ENCODE peak calls at places on chromosomes 1 and 21, in four cellular contexts. P is GM12865, I is HL-60, E is uterus. Q is an unnamed sample.

GRCh38 chr1:168774241-168774640 is 45.2 kb upstream of the DPT start:
- DNase-seq in I (no peak), P (no peak), E (peak), Q (no peak)

GRCh38 chr1:58883037-58883887 is 99.4 kb upstream of the JUN start:
- DNase-seq in I (peak), E (peak), P (no peak), Q (no peak)

GRCh38 chr21:41247561-41247968 is 69.0 kb upstream of the FAM3B start:
- DNase-seq in E (no peak), I (no peak), P (no peak), Q (peak)

GRCh38 chr1:223207293-223208066 is 64.4 kb upstream of the TLR5 start:
- DNase-seq in E (no peak), I (no peak), P (no peak), Q (no peak)

GRCh38 chr1:80358141-80358540 is 1351.6 kb upstream of the ADGRL4 start:
- DNase-seq in P (no peak), E (no peak), I (no peak), Q (no peak)

GRCh38 chr1:113195115-113195845 is 122.3 kb downstream of the LRIG2 start:
- DNase-seq in E (no peak), P (no peak), I (no peak), Q (no peak)

GRCh38 chr1:210586785-210587184 is 258.1 kb downstream of the HHAT start:
- DNase-seq in I (no peak), E (no peak), P (no peak), Q (no peak)

GRCh38 chr21:31366825-31367224 is 22.8 kb upstream of the TIAM1 start:
- DNase-seq in I (no peak), P (no peak), E (no peak), Q (no peak)

GRCh38 chr1:203638914-203639313 is 12.3 kb downstream of the ATP2B4 start:
- DNase-seq in I (peak), E (no peak), P (no peak), Q (no peak)

GRCh38 chr1:162905759-162906158 is 44.8 kb upstream of the CCDC190 start:
- DNase-seq in I (no peak), P (no peak), E (no peak), Q (no peak)

GRCh38 chr1:91777630-91778300 is 108.2 kb downstream of the TGFBR3 start:
- DNase-seq in I (no peak), E (no peak), P (no peak), Q (no peak)

GRCh38 chr21:41322496-41323382 is 6.1 kb downstream of the FAM3B start:
- DNase-seq in E (no peak), I (no peak), P (no peak), Q (no peak)

GRCh38 chr1:2451744-2452582 is 24.1 kb upstream of the PLCH2 start:
- DNase-seq in P (no peak), E (no peak), I (no peak), Q (no peak)

GRCh38 chr1:169484683-169485426 is 889 bp downstream of the SLC19A2 start:
- DNase-seq in E (peak), P (peak), I (no peak), Q (peak)

GRCh38 chr21:41183575-41183974 is 15.6 kb downstream of the BACE2 start:
- DNase-seq in E (no peak), I (no peak), P (no peak), Q (no peak)

GRCh38 chr1:182955596-182956588 is 2.9 kb upstream of the SHCBP1L start:
- DNase-seq in E (no peak), P (peak), I (no peak), Q (no peak)

GRCh38 chr1:109383850-109384249 is 13.9 kb downstream of the SORT1 start:
- DNase-seq in P (no peak), I (no peak), E (no peak), Q (no peak)

GRCh38 chr1:181173761-181174371 is 85.4 kb downstream of the IER5 start:
- DNase-seq in P (peak), E (no peak), I (no peak), Q (no peak)

GRCh38 chr1:186793582-186793927 is 35.2 kb upstream of the PLA2G4A start:
- DNase-seq in E (no peak), I (no peak), P (no peak), Q (no peak)

GRCh38 chr1:96538001-96538649 is 183.5 kb upstream of the PTBP2 start:
- DNase-seq in P (no peak), E (peak), I (no peak), Q (no peak)

DNA sequence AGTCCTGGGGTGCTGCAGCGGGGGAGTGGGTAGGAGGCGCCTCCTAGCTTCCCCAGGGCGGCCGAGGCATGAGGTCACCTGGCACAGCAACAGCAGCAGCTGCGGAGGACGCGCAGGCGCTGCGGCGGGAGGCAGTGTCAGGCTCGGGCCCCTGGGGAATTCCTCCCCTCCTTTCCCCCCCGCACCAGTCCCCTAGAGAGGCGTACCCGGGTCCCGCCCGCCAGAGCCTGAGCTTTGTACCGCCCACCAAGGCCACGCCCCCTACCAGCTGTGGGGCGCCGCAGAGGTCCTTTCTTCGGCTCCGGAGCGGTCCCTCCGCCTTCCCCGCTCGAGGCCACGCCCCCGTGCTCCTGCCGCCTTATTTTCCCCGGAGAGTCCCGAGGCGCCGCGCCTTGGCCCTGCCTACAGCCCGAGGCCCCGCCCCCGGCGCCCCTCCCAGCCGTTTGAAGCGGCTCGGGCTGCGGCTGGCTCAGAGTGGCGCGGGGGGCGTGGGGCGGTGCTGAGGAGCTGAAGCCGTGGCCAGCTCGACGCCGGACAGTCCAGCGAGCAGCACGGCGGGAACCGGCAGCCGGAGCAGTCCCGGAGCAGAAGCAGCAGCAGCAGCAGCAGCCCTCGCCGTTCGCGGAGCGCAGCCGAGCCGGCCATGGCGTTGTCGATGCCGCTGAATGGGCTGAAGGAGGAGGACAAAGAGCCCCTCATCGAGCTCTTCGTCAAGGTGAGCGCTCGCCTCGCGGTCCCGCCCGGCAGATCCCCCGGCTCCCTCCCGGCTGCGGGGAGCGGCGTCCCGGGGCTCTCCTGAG is at the start of gene CLIC4:
- DNase-seq in I (peak), E (peak), P (peak), Q (peak)
- TF ChIP-seq CTCF in I (peak), E (peak), P (no peak), Q (peak)

DNA sequence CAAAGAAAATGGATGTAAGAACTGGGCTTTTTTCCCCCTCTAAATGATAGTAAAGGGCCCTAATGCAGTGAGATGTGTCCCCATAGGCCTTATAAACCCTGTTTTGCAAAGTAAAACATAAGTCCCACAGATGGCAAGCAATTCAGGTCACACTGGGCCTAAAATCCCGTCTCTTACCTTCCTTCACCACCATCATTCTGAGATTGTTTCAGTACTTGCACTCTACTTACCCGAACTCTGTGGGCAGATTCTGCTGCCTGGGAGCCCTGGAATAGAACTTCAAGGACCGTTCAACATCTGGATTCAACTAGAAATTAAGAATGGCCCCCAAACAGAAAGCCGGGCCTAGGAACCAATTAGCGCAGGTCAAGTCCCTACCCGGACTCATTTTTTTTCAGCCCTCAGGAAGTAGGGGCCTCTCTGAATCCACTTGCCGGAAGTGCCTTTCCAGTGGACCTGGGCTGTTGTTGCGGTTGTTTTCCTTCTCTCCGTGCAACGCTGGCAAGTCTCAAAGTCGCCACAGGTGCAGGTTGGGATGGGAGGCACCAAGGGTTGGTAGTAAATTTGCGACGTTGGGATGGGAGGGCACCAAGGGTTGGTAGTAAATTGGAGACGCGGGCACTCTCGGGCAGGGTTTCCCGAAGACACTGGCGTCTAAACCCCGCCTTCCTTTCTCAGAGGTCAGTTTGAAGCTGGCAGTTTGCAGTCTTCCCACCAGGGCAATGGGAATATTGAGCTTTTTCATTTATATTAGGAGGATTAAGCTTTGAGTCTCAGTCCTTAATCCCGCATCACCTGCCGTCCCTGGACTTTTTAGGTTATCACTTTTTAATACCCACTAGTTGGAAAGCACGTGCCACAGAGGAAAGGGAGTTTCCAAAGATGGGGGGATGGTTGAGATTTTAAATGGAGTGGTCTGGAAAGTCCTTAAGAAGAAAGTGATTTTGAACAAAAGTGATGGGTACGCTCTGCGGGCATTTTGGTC is at the start of gene TMEM69:
- DNase-seq in P (peak), E (peak), I (peak), Q (peak)
- TF ChIP-seq CTCF in P (peak), E (no peak), I (no peak), Q (no peak)

DNA sequence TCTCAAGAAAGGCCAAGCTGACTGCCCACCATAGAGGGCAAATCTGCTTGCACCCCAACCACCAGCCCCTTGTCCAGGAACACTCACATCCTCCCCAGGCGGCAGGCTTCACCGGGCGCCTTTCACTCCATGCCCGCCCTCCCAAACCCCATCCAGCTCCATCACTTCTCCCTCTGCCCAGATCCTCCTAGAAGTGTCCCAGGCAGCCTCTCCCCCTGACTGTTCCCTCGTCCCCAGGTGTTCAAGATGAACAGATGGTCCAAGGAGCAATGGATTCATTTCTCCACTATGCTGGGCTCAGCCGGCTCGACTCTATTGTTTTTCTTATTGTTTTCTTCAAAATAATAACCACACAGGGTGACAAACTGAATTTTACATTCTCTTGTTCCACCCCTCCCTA is 22.1 kb downstream of the S100A6 start:
- DNase-seq in E (no peak), I (no peak), P (no peak), Q (no peak)
- TF ChIP-seq CTCF in E (no peak), I (no peak), P (no peak), Q (no peak)

GRCh38 chr1:117534995-117535467 is 70.8 kb upstream of the TENT5C start:
- DNase-seq in E (peak), P (peak), I (peak), Q (peak)
- TF ChIP-seq CTCF in E (peak), P (peak), I (peak), Q (peak)

Q was measured in GM13977.